ENCODE peak calls at places on chromosome 7, in four cellular contexts. R is HCT116, X is glutamatergic neuron, A is K562. D is an unnamed sample.

GRCh38 chr7:120833551-120833950 is 24.4 kb downstream of the TSPAN12 start:
- DNase-seq in R (no peak), X (no peak), A (no peak), D (no peak)

GRCh38 chr7:92763636-92764423 is 72.5 kb downstream of the CDK6 start:
- DNase-seq in X (no peak), R (peak), A (peak), D (no peak)

GRCh38 chr7:131717181-131717580 is 160.8 kb upstream of the PODXL start:
- DNase-seq in X (no peak), A (no peak), R (no peak), D (no peak)

GRCh38 chr7:20114463-20114862 is 102.7 kb downstream of the MACC1 start:
- DNase-seq in A (peak), X (no peak), R (no peak), D (no peak)

GRCh38 chr7:131931368-131931767 is 374.9 kb upstream of the PODXL start:
- DNase-seq in X (no peak), R (no peak), A (no peak), D (no peak)

GRCh38 chr7:35725280-35725680 is 30.3 kb upstream of the HERPUD2 start:
- DNase-seq in A (peak), X (no peak), R (no peak), D (no peak)

GRCh38 chr7:2580636-2581035 is 21.9 kb downstream of the IQCE start:
- DNase-seq in X (no peak), R (no peak), A (no peak), D (no peak)

GRCh38 chr7:54705436-54705835 is 53.6 kb downstream of the SEC61G start:
- DNase-seq in X (no peak), A (no peak), R (peak), D (no peak)

GRCh38 chr7:2613113-2613925 is 18.5 kb upstream of the TTYH3 start:
- DNase-seq in R (no peak), X (no peak), A (no peak), D (no peak)

GRCh38 chr7:94632338-94633024 is 23.5 kb downstream of the SGCE start:
- DNase-seq in X (no peak), A (no peak), R (no peak), D (no peak)

GRCh38 chr7:73342645-73343044 is 14.7 kb downstream of the FKBP6 start:
- DNase-seq in X (no peak), R (peak), A (no peak), D (no peak)
- TF ChIP-seq CTCF in X (no peak), R (peak), A (peak), D (peak)

DNA sequence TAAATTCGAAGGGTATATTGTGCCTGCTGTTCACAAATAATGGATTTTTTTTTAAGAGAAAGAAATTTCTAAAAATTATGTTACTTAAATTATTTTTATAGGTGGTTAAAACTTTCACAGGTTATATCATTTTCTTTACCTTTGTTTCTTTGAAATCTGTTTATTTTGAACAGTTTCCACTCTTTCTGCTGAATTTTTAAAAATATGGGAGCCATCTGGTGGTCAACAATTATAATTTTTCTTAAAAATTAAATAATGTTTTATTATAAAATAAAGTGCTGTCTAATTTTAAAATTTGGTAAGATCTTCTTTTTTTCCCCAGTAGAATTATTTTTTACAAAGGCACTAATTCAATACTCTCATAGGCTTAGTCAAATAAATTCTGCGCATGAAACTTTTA is 263.9 kb downstream of the ETV1 start:
- DNase-seq in X (no peak), A (no peak), R (no peak), D (no peak)
- TF ChIP-seq CTCF in X (peak), A (no peak), R (peak), D (peak)

DNA sequence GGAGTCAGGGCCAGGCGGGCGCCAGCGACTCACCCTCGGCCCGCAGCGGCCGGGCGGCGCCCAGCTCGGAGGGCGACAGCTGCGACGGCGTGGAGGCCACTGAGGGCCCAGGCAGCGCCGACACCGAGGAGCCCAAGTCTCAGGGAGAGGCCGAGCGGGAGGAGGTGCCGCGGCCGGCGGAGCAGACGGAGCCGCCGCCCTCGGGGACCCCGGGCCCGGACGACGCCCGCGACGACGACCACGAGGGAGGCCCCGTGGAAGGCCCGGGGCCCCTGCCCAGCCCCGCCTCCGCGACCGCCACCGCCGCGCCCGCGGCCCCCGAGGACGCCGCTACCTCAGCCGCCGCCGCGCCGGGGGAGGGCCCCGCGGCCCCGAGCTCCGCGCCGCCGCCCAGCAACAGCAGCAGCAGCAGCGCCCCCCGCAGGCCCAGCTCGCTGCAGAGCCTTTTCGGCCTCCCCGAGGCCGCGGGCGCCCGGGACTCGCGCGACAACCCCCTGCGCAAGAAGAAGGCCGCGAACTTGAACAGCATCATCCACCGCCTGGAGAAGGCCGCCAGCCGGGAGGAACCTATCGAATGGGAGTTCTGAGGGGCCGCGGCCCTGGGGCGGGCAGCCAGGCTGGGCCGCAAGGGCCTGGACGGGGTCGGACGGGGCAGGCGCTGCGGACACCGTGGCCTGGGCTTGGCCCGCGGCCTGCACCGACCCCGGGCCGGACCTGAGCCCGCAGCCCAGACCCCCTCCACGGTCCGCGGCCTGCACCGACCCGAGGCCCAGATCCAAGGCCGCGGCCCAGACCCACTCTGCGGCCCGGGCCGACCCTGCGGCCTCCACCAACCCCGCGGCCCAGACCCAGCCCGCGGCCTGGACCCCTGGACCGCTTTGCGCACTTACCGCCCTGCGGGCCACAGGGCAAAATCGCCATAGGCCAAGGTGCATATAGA is 37.9 kb upstream of the SH2B2 start:
- DNase-seq in R (no peak), A (no peak), X (no peak), D (no peak)
- TF ChIP-seq CTCF in R (peak), A (no peak), X (no peak), D (no peak)

GRCh38 chr7:102992820-102993531 is 80.2 kb downstream of the LRRC17 start:
- DNase-seq in R (peak), X (no peak), A (peak), D (no peak)
- TF ChIP-seq CTCF in R (no peak), X (no peak), A (no peak), D (no peak)

GRCh38 chr7:116583653-116584052 is 58.8 kb downstream of the CAV1 start:
- DNase-seq in A (no peak), R (no peak), X (no peak), D (no peak)
- TF ChIP-seq CTCF in A (no peak), R (no peak), X (no peak), D (no peak)

GRCh38 chr7:156429514-156429913 is 211.1 kb upstream of the RNF32 start:
- DNase-seq in A (no peak), X (no peak), R (no peak), D (no peak)
- TF ChIP-seq CTCF in A (no peak), X (no peak), R (no peak), D (no peak)

DNA sequence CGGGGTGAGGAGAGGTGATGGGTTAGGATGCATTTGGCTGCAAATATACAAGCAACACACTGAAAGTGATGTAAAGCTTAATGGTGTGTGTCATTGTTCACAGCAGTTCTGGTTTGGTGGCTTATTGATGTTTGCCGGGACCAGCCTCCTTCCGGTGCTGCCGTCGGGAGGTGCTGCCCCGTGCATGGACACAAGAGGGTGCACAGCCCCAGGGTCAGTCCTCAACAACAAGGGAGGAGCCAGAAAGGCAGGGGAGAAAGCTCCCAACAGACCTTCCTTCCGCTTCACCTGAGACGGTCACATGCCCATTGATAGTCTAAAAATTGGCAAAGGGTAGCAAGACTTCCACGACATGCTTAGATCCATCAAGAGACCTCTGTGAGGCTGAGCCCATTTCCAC is 9.5 kb downstream of the RNF32 start:
- DNase-seq in X (peak), A (peak), R (peak), D (no peak)
- TF ChIP-seq CTCF in X (no peak), A (peak), R (peak), D (peak)

GRCh38 chr7:132998763-132999162 is 83.1 kb downstream of the CHCHD3 start:
- DNase-seq in A (no peak), R (no peak), X (no peak), D (no peak)
- TF ChIP-seq CTCF in A (no peak), R (no peak), X (no peak), D (no peak)

GRCh38 chr7:97868314-97868713 is 3.9 kb downstream of the ASNS start:
- DNase-seq in A (no peak), X (no peak), R (no peak), D (no peak)

GRCh38 chr7:97871659-97872024 is 566 bp downstream of the ASNS start:
- DNase-seq in A (peak), R (no peak), X (no peak), D (no peak)

GRCh38 chr7:97873606-97874005 is 1.4 kb upstream of the ASNS start:
- DNase-seq in A (no peak), R (no peak), X (no peak), D (no peak)

GRCh38 chr7:97868788-97869187 is 3.4 kb downstream of the ASNS start:
- DNase-seq in X (no peak), R (no peak), A (no peak), D (no peak)

DNA sequence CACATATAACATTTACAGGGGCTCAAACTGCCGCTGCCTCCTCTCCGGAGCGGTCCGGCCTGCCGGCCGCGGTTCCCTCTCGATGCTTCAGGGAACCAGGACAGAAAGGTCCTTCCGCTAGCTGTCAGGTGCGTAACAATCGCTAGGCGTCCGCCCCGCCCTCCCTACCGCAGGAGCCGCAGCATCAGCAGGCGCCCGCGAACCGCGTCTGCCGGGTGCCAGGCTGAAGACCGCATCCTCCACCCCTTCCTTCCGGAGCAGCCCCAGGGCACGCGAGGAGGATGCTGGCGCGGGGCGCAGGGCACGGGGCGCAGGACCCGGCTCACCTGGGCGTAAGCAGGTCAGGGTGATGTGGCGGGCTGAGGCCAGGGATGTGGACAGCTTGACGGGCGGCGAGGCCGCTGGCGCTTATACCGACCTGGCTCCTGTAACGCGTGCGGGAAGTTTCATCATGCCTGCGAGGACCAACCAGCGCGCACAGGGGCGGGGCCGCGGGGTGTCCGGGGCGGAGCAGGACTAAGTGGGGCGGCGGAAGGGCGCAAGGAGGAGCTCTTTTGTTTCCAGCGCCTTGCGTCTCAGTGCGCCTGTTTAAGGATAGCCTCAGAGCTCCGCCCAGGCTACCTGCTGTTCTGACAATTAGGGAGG is at the start of gene ASNS:
- DNase-seq in A (peak), X (peak), R (peak), D (peak)
- TF ChIP-seq CTCF in A (no peak), X (no peak), R (no peak), D (no peak)

GRCh38 chr7:4657640-4658417 is 24.3 kb upstream of the FOXK1 start:
- DNase-seq in X (no peak), A (no peak), R (no peak), D (no peak)

GRCh38 chr7:4661871-4662270 is 20.2 kb upstream of the FOXK1 start:
- DNase-seq in R (no peak), X (no peak), A (no peak), D (no peak)

GRCh38 chr7:4655311-4655710 is 26.8 kb upstream of the FOXK1 start:
- DNase-seq in X (no peak), A (no peak), R (no peak), D (no peak)

GRCh38 chr7:4663239-4663638 is 18.9 kb upstream of the FOXK1 start:
- DNase-seq in A (no peak), R (no peak), X (no peak), D (no peak)

DNA sequence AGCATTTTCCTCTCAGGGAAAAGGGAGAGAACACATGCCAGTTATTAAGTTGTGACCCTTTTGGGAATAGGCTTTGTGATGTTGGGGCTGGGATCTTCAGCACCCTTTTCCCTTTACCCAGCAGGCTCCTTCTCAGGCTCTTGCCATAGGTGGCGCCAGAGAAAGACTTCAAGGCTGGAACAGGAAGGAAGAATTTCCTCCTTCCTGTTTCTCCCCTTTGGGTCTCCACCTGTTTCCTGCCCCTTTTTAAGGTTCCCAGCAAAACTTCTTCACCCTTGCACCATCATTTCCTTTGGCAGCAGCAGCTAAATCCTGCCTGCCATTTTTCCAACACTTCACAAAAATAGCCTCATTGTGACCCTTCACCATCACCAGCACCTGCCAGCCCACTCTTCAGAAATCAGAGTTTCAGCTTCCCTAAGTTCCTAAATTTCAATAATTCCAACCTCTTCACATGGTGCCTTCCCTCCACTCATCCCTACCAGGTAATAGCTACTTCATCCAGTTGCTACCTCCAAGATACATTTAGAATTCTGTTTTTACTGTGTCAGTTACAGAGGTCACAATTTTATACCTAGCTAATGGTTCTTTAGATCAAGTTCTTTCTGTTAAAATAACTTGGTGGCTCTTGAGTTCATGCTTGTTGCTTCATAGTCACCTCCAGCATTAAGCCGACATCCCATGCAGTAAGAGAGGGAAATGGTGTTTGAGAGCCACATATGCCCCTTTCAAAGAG is 22.4 kb upstream of the FOXK1 start:
- DNase-seq in X (no peak), R (peak), A (peak), D (no peak)
- TF ChIP-seq CTCF in X (no peak), R (peak), A (peak), D (no peak)

D was measured in neural crest cell.